ENCODE peak calls at places on chromosomes 5 and 9, in four cellular contexts. U is NCI-H2029 treated with DMSO at 0.1 percent for 48 hours, N is sciatic nerve, O is GOT3. W is an unnamed sample.

GRCh38 chr5:44332360-44332971 is 56.8 kb downstream of the FGF10 start:
- DNase-seq in U (peak; percentile 1), N (no peak), O (no peak), W (peak; percentile 36)

GRCh38 chr9:34501889-34502425 is 20.8 kb downstream of the ENHO start:
- DNase-seq in O (no peak), N (peak; percentile 87), U (peak; percentile 90), W (no peak)

GRCh38 chr9:35705836-35706430 is 16.2 kb upstream of the TPM2 start:
- DNase-seq in O (no peak), U (no peak), N (no peak), W (no peak)

GRCh38 chr9:113151696-113152630 is 1.2 kb downstream of the SLC31A2 start:
- DNase-seq in N (no peak), U (no peak), O (no peak), W (no peak)

GRCh38 chr9:33065157-33066076 is 11.1 kb downstream of the SMU1 start:
- DNase-seq in N (no peak), U (no peak), O (no peak), W (peak; percentile 70)

GRCh38 chr5:43274435-43275114 is 38.6 kb downstream of the HMGCS1 start:
- DNase-seq in N (no peak), U (no peak), O (no peak), W (no peak)

GRCh38 chr9:93184439-93185221 is 691 bp downstream of the WNK2 start:
- DNase-seq in U (no peak), O (no peak), N (no peak), W (no peak)

GRCh38 chr5:115375922-115376321 is 79.5 kb upstream of the CCDC112 start:
- DNase-seq in U (peak; percentile 22), O (no peak), N (no peak), W (no peak)